ENCODE peak calls at places on chromosomes 6 and 20, in seven cellular contexts. One of them, this sample, is unnamed.

GRCh38 chr20:36676701-36677421 is 30.9 kb upstream of the SLA2 start:
- DNase-seq in tibial nerve: no peak
- DNase-seq in breast epithelium: no peak
- DNase-seq in lung: no peak
- DNase-seq in PC-9: no peak
- DNase-seq in fibroblast of pulmonary artery: no peak
- DNase-seq in fibroblast of lung: no peak
- DNase-seq in this sample: peak

GRCh38 chr20:63357921-63358905 is 2.9 kb downstream of the CHRNA4 start:
- DNase-seq in tibial nerve: no peak
- DNase-seq in breast epithelium: no peak
- DNase-seq in lung: no peak
- DNase-seq in PC-9: no peak
- DNase-seq in fibroblast of pulmonary artery: no peak
- DNase-seq in fibroblast of lung: no peak
- DNase-seq in this sample: no peak

GRCh38 chr6:168968228-168968627 is 285.4 kb downstream of the THBS2 start:
- DNase-seq in tibial nerve: peak
- DNase-seq in breast epithelium: peak
- DNase-seq in lung: no peak
- DNase-seq in PC-9: peak
- DNase-seq in fibroblast of pulmonary artery: peak
- DNase-seq in fibroblast of lung: peak
- DNase-seq in this sample: no peak

GRCh38 chr6:159169557-159170332 is 545 bp downstream of the FNDC1 start:
- DNase-seq in tibial nerve: no peak
- DNase-seq in breast epithelium: no peak
- DNase-seq in lung: no peak
- DNase-seq in PC-9: no peak
- DNase-seq in fibroblast of pulmonary artery: peak
- DNase-seq in fibroblast of lung: peak
- DNase-seq in this sample: peak

GRCh38 chr6:23754197-23754596 is 371.8 kb upstream of the NRSN1 start:
- DNase-seq in tibial nerve: no peak
- DNase-seq in breast epithelium: no peak
- DNase-seq in lung: no peak
- DNase-seq in PC-9: no peak
- DNase-seq in fibroblast of pulmonary artery: no peak
- DNase-seq in fibroblast of lung: no peak
- DNase-seq in this sample: no peak

GRCh38 chr6:166946125-166946524 is 10.2 kb downstream of the RNASET2 start:
- DNase-seq in tibial nerve: no peak
- DNase-seq in breast epithelium: no peak
- DNase-seq in lung: no peak
- DNase-seq in PC-9: no peak
- DNase-seq in fibroblast of pulmonary artery: no peak
- DNase-seq in fibroblast of lung: no peak
- DNase-seq in this sample: no peak

GRCh38 chr6:158647501-158647900 is 2.4 kb upstream of the SYTL3 start:
- DNase-seq in tibial nerve: no peak
- DNase-seq in breast epithelium: no peak
- DNase-seq in lung: no peak
- DNase-seq in PC-9: no peak
- DNase-seq in fibroblast of pulmonary artery: no peak
- DNase-seq in fibroblast of lung: peak
- DNase-seq in this sample: no peak

GRCh38 chr6:56087421-56087820 is 160.0 kb downstream of the COL21A1 start:
- DNase-seq in tibial nerve: no peak
- DNase-seq in breast epithelium: no peak
- DNase-seq in lung: no peak
- DNase-seq in PC-9: no peak
- DNase-seq in fibroblast of pulmonary artery: peak
- DNase-seq in fibroblast of lung: peak
- DNase-seq in this sample: no peak

GRCh38 chr20:61257596-61257995 is 5.5 kb downstream of the CDH4 start:
- DNase-seq in tibial nerve: no peak
- DNase-seq in breast epithelium: no peak
- DNase-seq in lung: no peak
- DNase-seq in PC-9: no peak
- DNase-seq in fibroblast of pulmonary artery: no peak
- DNase-seq in fibroblast of lung: no peak
- DNase-seq in this sample: no peak

GRCh38 chr6:36235309-36235708 is 34.6 kb upstream of the PNPLA1 start:
- DNase-seq in tibial nerve: no peak
- DNase-seq in breast epithelium: no peak
- DNase-seq in lung: no peak
- DNase-seq in PC-9: no peak
- DNase-seq in fibroblast of pulmonary artery: no peak
- DNase-seq in fibroblast of lung: no peak
- DNase-seq in this sample: no peak

GRCh38 chr6:119965900-119966299 is 616.3 kb upstream of the MAN1A1 start:
- DNase-seq in tibial nerve: no peak
- DNase-seq in breast epithelium: no peak
- DNase-seq in lung: no peak
- DNase-seq in PC-9: no peak
- DNase-seq in fibroblast of pulmonary artery: no peak
- DNase-seq in fibroblast of lung: no peak
- DNase-seq in this sample: no peak

GRCh38 chr6:119962505-119962904 is 612.9 kb upstream of the MAN1A1 start:
- DNase-seq in tibial nerve: no peak
- DNase-seq in breast epithelium: no peak
- DNase-seq in lung: no peak
- DNase-seq in PC-9: no peak
- DNase-seq in fibroblast of pulmonary artery: no peak
- DNase-seq in fibroblast of lung: no peak
- DNase-seq in this sample: no peak

GRCh38 chr6:119966484-119966883 is 616.9 kb upstream of the MAN1A1 start:
- DNase-seq in tibial nerve: no peak
- DNase-seq in breast epithelium: no peak
- DNase-seq in lung: no peak
- DNase-seq in PC-9: no peak
- DNase-seq in fibroblast of pulmonary artery: no peak
- DNase-seq in fibroblast of lung: no peak
- DNase-seq in this sample: no peak
- TF ChIP-seq CTCF in tibial nerve: no peak
- TF ChIP-seq CTCF in breast epithelium: no peak
- TF ChIP-seq CTCF in lung: no peak
- TF ChIP-seq CTCF in PC-9: peak
- TF ChIP-seq CTCF in fibroblast of pulmonary artery: no peak
- TF ChIP-seq CTCF in fibroblast of lung: no peak
- TF ChIP-seq CTCF in this sample: no peak

DNA sequence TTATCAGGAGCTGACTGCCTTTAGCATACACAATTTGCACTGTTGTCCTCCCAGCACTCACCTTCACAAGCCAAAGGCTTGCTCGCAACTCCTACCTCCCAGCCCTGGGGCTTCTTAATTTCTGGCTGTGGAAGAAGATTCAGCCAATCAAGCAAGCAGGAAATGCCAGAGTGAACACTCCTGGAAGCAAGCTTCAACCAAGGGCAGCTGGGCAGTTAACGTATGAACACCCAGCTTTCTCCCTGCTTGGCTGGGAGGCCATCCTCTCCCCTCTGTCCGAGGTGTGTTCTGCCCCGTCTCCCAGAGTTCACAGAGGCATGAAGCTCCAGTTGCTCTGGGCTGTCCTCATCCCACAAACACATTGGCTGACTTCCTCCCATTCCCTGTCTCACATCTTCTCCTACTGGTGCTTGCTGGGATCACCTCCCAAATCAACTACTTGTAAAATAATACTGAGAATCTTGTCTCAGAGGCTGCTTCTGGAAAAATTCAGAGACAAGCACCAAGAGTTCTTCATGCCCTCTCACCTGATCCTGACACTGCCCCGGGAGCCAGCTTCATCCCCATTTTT is 15.3 kb upstream of the SRSF6 start:
- DNase-seq in tibial nerve: no peak
- DNase-seq in breast epithelium: no peak
- DNase-seq in lung: no peak
- DNase-seq in PC-9: no peak
- DNase-seq in fibroblast of pulmonary artery: peak
- DNase-seq in fibroblast of lung: no peak
- DNase-seq in this sample: no peak
- TF ChIP-seq CTCF in tibial nerve: no peak
- TF ChIP-seq CTCF in breast epithelium: no peak
- TF ChIP-seq CTCF in lung: no peak
- TF ChIP-seq CTCF in PC-9: peak
- TF ChIP-seq CTCF in fibroblast of pulmonary artery: peak
- TF ChIP-seq CTCF in fibroblast of lung: peak
- TF ChIP-seq CTCF in this sample: peak

GRCh38 chr6:52418606-52419005 is 1.5 kb upstream of the EFHC1 start:
- DNase-seq in tibial nerve: no peak
- DNase-seq in breast epithelium: no peak
- DNase-seq in lung: no peak
- DNase-seq in PC-9: no peak
- DNase-seq in fibroblast of pulmonary artery: no peak
- DNase-seq in fibroblast of lung: no peak
- DNase-seq in this sample: no peak

GRCh38 chr6:52420668-52421358 is 671 bp downstream of the EFHC1 start:
- DNase-seq in tibial nerve: no peak
- DNase-seq in breast epithelium: no peak
- DNase-seq in lung: no peak
- DNase-seq in PC-9: no peak
- DNase-seq in fibroblast of pulmonary artery: peak
- DNase-seq in fibroblast of lung: peak
- DNase-seq in this sample: no peak

GRCh38 chr6:52417675-52418111 is 2.4 kb upstream of the EFHC1 start:
- DNase-seq in tibial nerve: no peak
- DNase-seq in breast epithelium: no peak
- DNase-seq in lung: no peak
- DNase-seq in PC-9: no peak
- DNase-seq in fibroblast of pulmonary artery: peak
- DNase-seq in fibroblast of lung: peak
- DNase-seq in this sample: no peak

GRCh38 chr6:52422156-52422555 is 2.0 kb downstream of the EFHC1 start:
- DNase-seq in tibial nerve: no peak
- DNase-seq in breast epithelium: no peak
- DNase-seq in lung: no peak
- DNase-seq in PC-9: no peak
- DNase-seq in fibroblast of pulmonary artery: no peak
- DNase-seq in fibroblast of lung: no peak
- DNase-seq in this sample: no peak

DNA sequence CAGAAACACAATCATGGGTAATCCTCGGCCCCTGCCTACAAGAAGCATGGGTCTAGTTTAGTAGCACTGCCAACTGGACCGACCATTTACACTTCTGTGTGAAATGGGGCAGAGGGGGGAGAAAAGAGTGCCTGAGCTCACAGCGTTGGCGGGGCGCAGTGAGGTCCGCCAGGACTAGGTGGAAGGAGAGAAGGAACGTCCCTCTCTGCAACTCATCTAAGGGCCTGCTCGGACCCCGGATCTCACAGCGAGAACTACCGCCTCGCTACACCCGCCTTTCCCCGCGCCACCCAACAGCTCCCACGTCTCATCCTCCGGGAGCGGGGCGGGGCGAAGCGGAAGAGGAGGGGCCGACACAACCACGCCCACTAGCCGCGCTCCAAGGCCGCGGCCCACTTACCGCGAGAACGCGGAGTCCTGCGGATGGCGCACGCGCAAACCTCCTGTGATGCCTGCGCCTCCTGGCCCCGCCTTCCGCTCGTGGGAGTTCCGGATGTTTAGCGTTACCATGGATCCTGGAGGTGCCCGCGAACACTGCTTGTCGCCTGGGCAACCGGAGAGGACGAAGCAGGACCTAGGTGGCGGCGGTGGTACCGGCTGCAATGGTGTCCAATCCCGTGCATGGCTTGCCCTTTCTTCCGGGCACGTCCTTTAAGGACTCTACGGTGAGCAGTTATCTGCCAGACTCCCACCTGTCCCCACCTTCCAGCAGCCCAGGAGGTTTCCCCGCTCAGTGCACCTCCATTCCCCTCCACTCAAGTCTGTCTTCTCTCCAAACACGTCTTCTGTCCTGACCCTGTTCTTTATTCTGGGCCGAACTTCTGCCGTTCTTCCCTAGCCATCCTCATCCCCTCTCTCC is at the start of gene EFHC1:
- DNase-seq in tibial nerve: peak
- DNase-seq in breast epithelium: peak
- DNase-seq in lung: peak
- DNase-seq in PC-9: peak
- DNase-seq in fibroblast of pulmonary artery: peak
- DNase-seq in fibroblast of lung: peak
- DNase-seq in this sample: peak
- TF ChIP-seq CTCF in tibial nerve: no peak
- TF ChIP-seq CTCF in breast epithelium: no peak
- TF ChIP-seq CTCF in lung: no peak
- TF ChIP-seq CTCF in PC-9: no peak
- TF ChIP-seq CTCF in fibroblast of pulmonary artery: no peak
- TF ChIP-seq CTCF in fibroblast of lung: no peak
- TF ChIP-seq CTCF in this sample: no peak

GRCh38 chr20:49277786-49278035 is 146 bp downstream of the ZNFX1 start:
- DNase-seq in tibial nerve: no peak
- DNase-seq in breast epithelium: no peak
- DNase-seq in lung: no peak
- DNase-seq in PC-9: no peak
- DNase-seq in fibroblast of pulmonary artery: no peak
- DNase-seq in fibroblast of lung: no peak
- DNase-seq in this sample: no peak

GRCh38 chr20:49276895-49277785 is 717 bp downstream of the ZNFX1 start:
- DNase-seq in tibial nerve: peak
- DNase-seq in breast epithelium: peak
- DNase-seq in lung: peak
- DNase-seq in PC-9: no peak
- DNase-seq in fibroblast of pulmonary artery: no peak
- DNase-seq in fibroblast of lung: no peak
- DNase-seq in this sample: peak

GRCh38 chr20:49279677-49280462 is 2.0 kb upstream of the ZNFX1 start:
- DNase-seq in tibial nerve: no peak
- DNase-seq in breast epithelium: no peak
- DNase-seq in lung: no peak
- DNase-seq in PC-9: peak
- DNase-seq in fibroblast of pulmonary artery: no peak
- DNase-seq in fibroblast of lung: no peak
- DNase-seq in this sample: no peak

GRCh38 chr20:49278817-49279676 is 1.2 kb upstream of the ZNFX1 start:
- DNase-seq in tibial nerve: no peak
- DNase-seq in breast epithelium: no peak
- DNase-seq in lung: peak
- DNase-seq in PC-9: peak
- DNase-seq in fibroblast of pulmonary artery: no peak
- DNase-seq in fibroblast of lung: no peak
- DNase-seq in this sample: no peak

DNA sequence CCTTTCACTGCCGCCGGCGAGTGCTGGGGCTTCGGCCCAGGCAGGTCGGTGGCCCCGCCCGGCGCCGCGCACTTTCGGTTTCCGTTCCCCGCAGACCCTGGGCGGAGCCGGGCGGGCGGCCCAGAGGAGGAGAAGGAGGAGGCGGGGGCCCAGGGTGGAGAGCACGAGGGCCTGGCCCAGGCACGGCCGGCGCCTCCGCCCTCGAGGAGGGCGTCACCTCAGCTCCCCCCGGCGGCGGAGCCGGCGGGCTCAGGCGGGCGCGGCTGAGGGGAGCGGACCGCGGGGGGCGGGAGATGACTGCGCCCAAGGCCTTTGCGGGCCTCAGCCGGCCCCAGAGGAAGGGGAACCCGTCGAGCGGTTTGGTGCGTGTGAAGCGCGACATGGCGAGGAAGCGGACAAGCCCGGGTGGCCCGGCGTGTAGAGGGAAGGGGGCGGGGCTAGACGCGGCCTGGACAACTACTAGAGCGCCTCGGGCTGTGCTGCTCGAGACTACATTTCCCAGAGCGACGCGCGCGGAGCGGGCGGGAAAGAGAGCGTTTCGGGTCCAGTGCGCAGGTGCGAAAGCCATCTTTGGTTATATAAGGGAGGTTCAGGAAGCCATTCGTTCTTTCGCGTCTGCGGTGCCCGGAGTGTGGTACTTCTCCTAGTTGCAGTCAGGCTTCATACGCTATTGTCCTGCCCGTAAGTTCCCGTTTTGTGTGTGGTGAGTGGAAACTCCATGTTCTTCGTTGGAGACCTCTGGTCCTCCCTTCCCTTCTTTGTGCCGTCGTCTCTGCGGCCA is at the start of gene ZNFX1:
- DNase-seq in tibial nerve: peak
- DNase-seq in breast epithelium: peak
- DNase-seq in lung: peak
- DNase-seq in PC-9: peak
- DNase-seq in fibroblast of pulmonary artery: peak
- DNase-seq in fibroblast of lung: peak
- DNase-seq in this sample: peak
- TF ChIP-seq CTCF in tibial nerve: no peak
- TF ChIP-seq CTCF in breast epithelium: no peak
- TF ChIP-seq CTCF in lung: no peak
- TF ChIP-seq CTCF in PC-9: no peak
- TF ChIP-seq CTCF in fibroblast of pulmonary artery: no peak
- TF ChIP-seq CTCF in fibroblast of lung: no peak
- TF ChIP-seq CTCF in this sample: no peak